ENCODE peak calls at places on chromosomes 3 and 15, in six cellular contexts. One of them, this sample, is unnamed.

GRCh38 chr3:163474766-163475165 is 1603.5 kb downstream of the SI start:
- DNase-seq in fibroblast of villous mesenchyme: no peak
- DNase-seq in body of pancreas: no peak
- DNase-seq in kidney: no peak
- DNase-seq in GM23338: no peak
- DNase-seq in uterus: no peak
- DNase-seq in this sample: no peak

GRCh38 chr3:145893331-145893730 is 267.7 kb downstream of the PLOD2 start:
- DNase-seq in kidney: no peak
- DNase-seq in fibroblast of villous mesenchyme: no peak
- DNase-seq in GM23338: no peak
- DNase-seq in uterus: no peak
- DNase-seq in body of pancreas: no peak
- DNase-seq in this sample: no peak

GRCh38 chr3:7242303-7242635 is 381.4 kb downstream of the GRM7 start:
- DNase-seq in body of pancreas: no peak
- DNase-seq in fibroblast of villous mesenchyme: no peak
- DNase-seq in uterus: no peak
- DNase-seq in kidney: no peak
- DNase-seq in GM23338: no peak
- DNase-seq in this sample: no peak

GRCh38 chr3:47825590-47825989 is 22.7 kb downstream of the DHX30 start:
- DNase-seq in body of pancreas: no peak
- DNase-seq in GM23338: peak
- DNase-seq in kidney: no peak
- DNase-seq in uterus: no peak
- DNase-seq in fibroblast of villous mesenchyme: no peak
- DNase-seq in this sample: no peak

GRCh38 chr15:64461577-64462162 is 1.3 kb downstream of the ZNF609 start:
- DNase-seq in body of pancreas: no peak
- DNase-seq in GM23338: peak
- DNase-seq in kidney: peak
- DNase-seq in uterus: no peak
- DNase-seq in fibroblast of villous mesenchyme: peak
- DNase-seq in this sample: no peak

GRCh38 chr15:43249699-43250203 is 17.0 kb downstream of the TGM5 start:
- DNase-seq in GM23338: no peak
- DNase-seq in kidney: no peak
- DNase-seq in fibroblast of villous mesenchyme: peak
- DNase-seq in uterus: no peak
- DNase-seq in body of pancreas: no peak
- DNase-seq in this sample: no peak

GRCh38 chr3:11548721-11549131 is 95.0 kb downstream of the VGLL4 start:
- DNase-seq in uterus: peak
- DNase-seq in fibroblast of villous mesenchyme: peak
- DNase-seq in body of pancreas: peak
- DNase-seq in GM23338: no peak
- DNase-seq in kidney: no peak
- DNase-seq in this sample: no peak

GRCh38 chr3:170128259-170128976 is 53.1 kb downstream of the PHC3 start:
- DNase-seq in kidney: no peak
- DNase-seq in body of pancreas: no peak
- DNase-seq in GM23338: no peak
- DNase-seq in fibroblast of villous mesenchyme: peak
- DNase-seq in uterus: no peak
- DNase-seq in this sample: no peak

GRCh38 chr3:126365351-126366274 is 8.4 kb upstream of the KLF15 start:
- DNase-seq in uterus: no peak
- DNase-seq in kidney: peak
- DNase-seq in GM23338: peak
- DNase-seq in body of pancreas: no peak
- DNase-seq in fibroblast of villous mesenchyme: no peak
- DNase-seq in this sample: peak

GRCh38 chr3:184737063-184737462 is 25.2 kb upstream of the MAGEF1 start:
- DNase-seq in uterus: peak
- DNase-seq in fibroblast of villous mesenchyme: no peak
- DNase-seq in GM23338: no peak
- DNase-seq in body of pancreas: no peak
- DNase-seq in kidney: no peak
- DNase-seq in this sample: no peak

GRCh38 chr3:192923731-192924130 is 6.1 kb upstream of the MB21D2 start:
- DNase-seq in GM23338: no peak
- DNase-seq in fibroblast of villous mesenchyme: no peak
- DNase-seq in uterus: no peak
- DNase-seq in body of pancreas: no peak
- DNase-seq in kidney: no peak
- DNase-seq in this sample: no peak

GRCh38 chr3:60932669-60933068 is 318.6 kb downstream of the FHIT start:
- DNase-seq in body of pancreas: no peak
- DNase-seq in kidney: no peak
- DNase-seq in fibroblast of villous mesenchyme: no peak
- DNase-seq in uterus: no peak
- DNase-seq in GM23338: no peak
- DNase-seq in this sample: no peak

GRCh38 chr3:141788147-141788546 is 24.9 kb downstream of the GRK7 start:
- DNase-seq in body of pancreas: no peak
- DNase-seq in fibroblast of villous mesenchyme: no peak
- DNase-seq in kidney: no peak
- DNase-seq in uterus: no peak
- DNase-seq in GM23338: no peak
- DNase-seq in this sample: no peak

GRCh38 chr15:80836991-80837390 is 57.8 kb downstream of the CEMIP start:
- DNase-seq in body of pancreas: no peak
- DNase-seq in kidney: no peak
- DNase-seq in fibroblast of villous mesenchyme: no peak
- DNase-seq in uterus: no peak
- DNase-seq in GM23338: no peak
- DNase-seq in this sample: no peak

GRCh38 chr15:80840173-80841130 is 61.3 kb downstream of the CEMIP start:
- DNase-seq in GM23338: no peak
- DNase-seq in uterus: no peak
- DNase-seq in fibroblast of villous mesenchyme: no peak
- DNase-seq in kidney: no peak
- DNase-seq in body of pancreas: no peak
- DNase-seq in this sample: no peak

GRCh38 chr15:80838012-80838411 is 58.8 kb downstream of the CEMIP start:
- DNase-seq in GM23338: no peak
- DNase-seq in fibroblast of villous mesenchyme: no peak
- DNase-seq in body of pancreas: no peak
- DNase-seq in kidney: no peak
- DNase-seq in uterus: no peak
- DNase-seq in this sample: no peak

GRCh38 chr15:80839764-80840130 is 60.6 kb downstream of the CEMIP start:
- DNase-seq in kidney: no peak
- DNase-seq in fibroblast of villous mesenchyme: no peak
- DNase-seq in uterus: no peak
- DNase-seq in body of pancreas: no peak
- DNase-seq in GM23338: no peak
- DNase-seq in this sample: no peak

DNA sequence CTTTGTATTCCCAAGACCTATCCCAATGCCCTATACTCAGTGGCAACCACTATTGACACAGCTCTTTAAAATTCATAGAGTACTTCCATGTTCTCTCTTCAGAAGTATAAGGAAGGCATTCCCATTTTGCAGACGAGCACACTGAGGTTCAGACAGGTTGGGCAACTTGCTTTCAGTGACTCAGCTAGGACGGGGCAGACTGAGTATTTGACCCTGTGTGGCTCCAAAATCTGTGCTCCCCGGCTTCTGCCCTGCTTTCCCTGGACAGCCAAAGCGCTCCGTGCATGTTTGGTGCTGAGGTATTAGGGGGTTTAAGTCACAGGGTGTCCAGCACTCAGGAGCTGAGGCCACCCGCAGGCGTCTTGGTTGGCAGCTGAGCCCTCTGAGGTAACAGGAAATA is 59.5 kb downstream of the CEMIP start:
- DNase-seq in kidney: no peak
- DNase-seq in GM23338: no peak
- DNase-seq in fibroblast of villous mesenchyme: no peak
- DNase-seq in uterus: no peak
- DNase-seq in body of pancreas: no peak
- DNase-seq in this sample: no peak
- H3K4me3 ChIP-seq in kidney: no peak
- H3K4me3 ChIP-seq in GM23338: no peak
- H3K4me3 ChIP-seq in fibroblast of villous mesenchyme: no peak
- H3K4me3 ChIP-seq in uterus: no peak
- H3K4me3 ChIP-seq in body of pancreas: no peak
- H3K4me3 ChIP-seq in this sample: no peak

GRCh38 chr15:77144492-77145070 is 73.7 kb upstream of the TSPAN3 start:
- DNase-seq in body of pancreas: no peak
- DNase-seq in GM23338: peak
- DNase-seq in kidney: no peak
- DNase-seq in uterus: no peak
- DNase-seq in fibroblast of villous mesenchyme: peak
- DNase-seq in this sample: no peak

GRCh38 chr15:77143191-77143590 is 72.3 kb upstream of the TSPAN3 start:
- DNase-seq in kidney: no peak
- DNase-seq in uterus: no peak
- DNase-seq in GM23338: no peak
- DNase-seq in body of pancreas: no peak
- DNase-seq in fibroblast of villous mesenchyme: no peak
- DNase-seq in this sample: no peak

GRCh38 chr15:77145370-77145769 is 74.5 kb upstream of the TSPAN3 start:
- DNase-seq in GM23338: no peak
- DNase-seq in uterus: no peak
- DNase-seq in body of pancreas: no peak
- DNase-seq in kidney: no peak
- DNase-seq in fibroblast of villous mesenchyme: no peak
- DNase-seq in this sample: no peak

GRCh38 chr15:77143606-77144005 is 72.7 kb upstream of the TSPAN3 start:
- DNase-seq in uterus: no peak
- DNase-seq in body of pancreas: no peak
- DNase-seq in fibroblast of villous mesenchyme: no peak
- DNase-seq in kidney: no peak
- DNase-seq in GM23338: no peak
- DNase-seq in this sample: no peak

DNA sequence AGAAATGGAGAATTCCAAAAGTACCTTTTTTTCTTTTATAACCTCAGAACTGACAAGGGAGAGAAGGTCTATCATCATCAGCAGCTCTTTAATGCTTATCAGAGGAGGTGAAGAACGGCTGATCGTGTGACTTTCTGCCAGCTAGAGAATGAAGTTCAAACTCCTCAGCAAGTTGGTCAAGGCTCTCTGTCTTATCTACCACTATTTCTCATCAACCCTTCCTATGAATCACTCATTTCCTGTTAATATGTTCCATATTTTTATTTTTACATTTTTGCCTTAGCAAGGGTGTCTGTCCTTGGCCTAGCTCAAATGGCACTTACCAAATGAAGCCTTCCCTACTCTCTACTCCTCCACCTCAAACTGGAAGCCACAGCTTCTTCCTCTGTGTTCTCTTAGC is 73.1 kb upstream of the TSPAN3 start:
- DNase-seq in fibroblast of villous mesenchyme: peak
- DNase-seq in kidney: no peak
- DNase-seq in uterus: no peak
- DNase-seq in GM23338: no peak
- DNase-seq in body of pancreas: no peak
- DNase-seq in this sample: no peak
- H3K4me3 ChIP-seq in fibroblast of villous mesenchyme: no peak
- H3K4me3 ChIP-seq in kidney: no peak
- H3K4me3 ChIP-seq in uterus: no peak
- H3K4me3 ChIP-seq in GM23338: no peak
- H3K4me3 ChIP-seq in body of pancreas: no peak
- H3K4me3 ChIP-seq in this sample: no peak

GRCh38 chr3:188326111-188326510 is 172.2 kb downstream of the LPP start:
- DNase-seq in fibroblast of villous mesenchyme: no peak
- DNase-seq in body of pancreas: no peak
- DNase-seq in uterus: no peak
- DNase-seq in kidney: no peak
- DNase-seq in GM23338: no peak
- DNase-seq in this sample: no peak

GRCh38 chr3:188327433-188327832 is 173.5 kb downstream of the LPP start:
- DNase-seq in GM23338: no peak
- DNase-seq in fibroblast of villous mesenchyme: no peak
- DNase-seq in uterus: no peak
- DNase-seq in kidney: no peak
- DNase-seq in body of pancreas: no peak
- DNase-seq in this sample: no peak

GRCh38 chr3:188323067-188323842 is 169.3 kb downstream of the LPP start:
- DNase-seq in body of pancreas: no peak
- DNase-seq in kidney: no peak
- DNase-seq in GM23338: no peak
- DNase-seq in uterus: no peak
- DNase-seq in fibroblast of villous mesenchyme: no peak
- DNase-seq in this sample: no peak

GRCh38 chr3:188330138-188330537 is 176.2 kb downstream of the LPP start:
- DNase-seq in body of pancreas: no peak
- DNase-seq in fibroblast of villous mesenchyme: peak
- DNase-seq in GM23338: no peak
- DNase-seq in uterus: no peak
- DNase-seq in kidney: no peak
- DNase-seq in this sample: no peak

DNA sequence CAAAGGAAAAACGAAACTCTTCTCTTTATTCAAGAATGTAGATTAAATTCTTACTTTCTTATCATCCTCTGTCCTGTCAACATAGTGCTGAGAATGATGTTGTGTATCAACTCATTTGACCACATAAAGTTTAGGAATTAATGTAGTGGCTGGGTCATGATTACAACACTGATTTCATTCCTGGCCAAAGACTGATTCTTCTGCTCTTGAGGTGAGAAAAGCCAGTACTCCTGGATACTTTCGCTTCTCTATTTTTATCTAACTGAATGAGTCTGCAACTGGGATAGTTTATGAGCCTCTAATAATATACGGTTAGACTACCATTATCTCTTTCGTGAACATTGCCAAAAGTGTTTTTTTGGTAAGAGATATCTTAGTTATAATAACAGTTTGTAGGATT is 173.0 kb downstream of the LPP start:
- DNase-seq in uterus: no peak
- DNase-seq in kidney: no peak
- DNase-seq in GM23338: no peak
- DNase-seq in body of pancreas: no peak
- DNase-seq in fibroblast of villous mesenchyme: peak
- DNase-seq in this sample: no peak
- H3K4me3 ChIP-seq in uterus: no peak
- H3K4me3 ChIP-seq in kidney: no peak
- H3K4me3 ChIP-seq in GM23338: no peak
- H3K4me3 ChIP-seq in body of pancreas: no peak
- H3K4me3 ChIP-seq in fibroblast of villous mesenchyme: no peak
- H3K4me3 ChIP-seq in this sample: no peak

GRCh38 chr3:16512435-16513140 is 911 bp downstream of the RFTN1 start:
- DNase-seq in uterus: peak
- DNase-seq in fibroblast of villous mesenchyme: peak
- DNase-seq in kidney: peak
- DNase-seq in GM23338: peak
- DNase-seq in body of pancreas: peak
- DNase-seq in this sample: peak

GRCh38 chr3:16509721-16510619 is 3.5 kb downstream of the RFTN1 start:
- DNase-seq in uterus: no peak
- DNase-seq in body of pancreas: no peak
- DNase-seq in kidney: no peak
- DNase-seq in fibroblast of villous mesenchyme: no peak
- DNase-seq in GM23338: no peak
- DNase-seq in this sample: no peak

GRCh38 chr3:16513141-16514020 is at the start of gene RFTN1:
- DNase-seq in body of pancreas: peak
- DNase-seq in kidney: peak
- DNase-seq in GM23338: peak
- DNase-seq in uterus: peak
- DNase-seq in fibroblast of villous mesenchyme: peak
- DNase-seq in this sample: peak

GRCh38 chr3:16510620-16511319 is 2.7 kb downstream of the RFTN1 start:
- DNase-seq in GM23338: no peak
- DNase-seq in uterus: no peak
- DNase-seq in body of pancreas: no peak
- DNase-seq in kidney: no peak
- DNase-seq in fibroblast of villous mesenchyme: no peak
- DNase-seq in this sample: no peak

GRCh38 chr3:16511561-16512434 is 1.7 kb downstream of the RFTN1 start:
- DNase-seq in body of pancreas: peak
- DNase-seq in GM23338: peak
- DNase-seq in fibroblast of villous mesenchyme: peak
- DNase-seq in kidney: peak
- DNase-seq in uterus: peak
- DNase-seq in this sample: peak
- H3K4me3 ChIP-seq in body of pancreas: no peak
- H3K4me3 ChIP-seq in GM23338: peak
- H3K4me3 ChIP-seq in fibroblast of villous mesenchyme: peak
- H3K4me3 ChIP-seq in kidney: peak
- H3K4me3 ChIP-seq in uterus: peak
- H3K4me3 ChIP-seq in this sample: peak